ENCODE peak calls at places on chromosomes 1 and 21, in five cellular contexts. One of them, this sample, is unnamed.
A peak's percentile ranks its signal among the peaks of the same experiment; 100 is the strongest.

GRCh38 chr1:18972531-18972930 is 16.1 kb upstream of the IFFO2 start:
- DNase-seq in HuH-7.5: no peak
- DNase-seq in EH: peak; percentile 60
- DNase-seq in AG10803: peak; percentile 65
- DNase-seq in nephron progenitor cell: no peak
- DNase-seq in this sample: no peak

GRCh38 chr1:118300808-118301207 is 115.8 kb upstream of the SPAG17 start:
- DNase-seq in HuH-7.5: no peak
- DNase-seq in EH: no peak
- DNase-seq in AG10803: no peak
- DNase-seq in nephron progenitor cell: peak; percentile 66
- DNase-seq in this sample: no peak

GRCh38 chr1:229341811-229342304 is 989 bp downstream of the CCSAP start:
- DNase-seq in HuH-7.5: no peak
- DNase-seq in EH: no peak
- DNase-seq in AG10803: peak; percentile 25
- DNase-seq in nephron progenitor cell: no peak
- DNase-seq in this sample: no peak

GRCh38 chr1:200081151-200081981 is 53.9 kb downstream of the NR5A2 start:
- DNase-seq in HuH-7.5: no peak
- DNase-seq in EH: no peak
- DNase-seq in AG10803: peak; percentile 31
- DNase-seq in nephron progenitor cell: no peak
- DNase-seq in this sample: no peak

GRCh38 chr1:20370628-20371200 is 80.0 kb downstream of the VWA5B1 start:
- DNase-seq in HuH-7.5: no peak
- DNase-seq in EH: peak; percentile 21
- DNase-seq in AG10803: peak; percentile 84
- DNase-seq in nephron progenitor cell: no peak
- DNase-seq in this sample: no peak

GRCh38 chr1:182279724-182280506 is 111.7 kb downstream of the GLUL start:
- DNase-seq in HuH-7.5: no peak
- DNase-seq in EH: no peak
- DNase-seq in AG10803: peak; percentile 40
- DNase-seq in nephron progenitor cell: no peak
- DNase-seq in this sample: no peak

GRCh38 chr1:155698382-155699038 is 9.6 kb downstream of the DAP3 start:
- DNase-seq in HuH-7.5: no peak
- DNase-seq in EH: peak; percentile 73
- DNase-seq in AG10803: peak; percentile 71
- DNase-seq in nephron progenitor cell: no peak
- DNase-seq in this sample: no peak

GRCh38 chr21:28675265-28676041 is 317.2 kb downstream of the LTN1 start:
- DNase-seq in HuH-7.5: no peak
- DNase-seq in EH: peak; percentile 62
- DNase-seq in AG10803: peak; percentile 37
- DNase-seq in nephron progenitor cell: no peak
- DNase-seq in this sample: no peak

GRCh38 chr1:16009678-16010077 is 5.6 kb downstream of the SRARP start:
- DNase-seq in HuH-7.5: no peak
- DNase-seq in EH: no peak
- DNase-seq in AG10803: no peak
- DNase-seq in nephron progenitor cell: no peak
- DNase-seq in this sample: no peak

GRCh38 chr1:78375996-78376395 is 114.8 kb upstream of the PTGFR start:
- DNase-seq in HuH-7.5: no peak
- DNase-seq in EH: peak; percentile 15
- DNase-seq in AG10803: peak; percentile 82
- DNase-seq in nephron progenitor cell: no peak
- DNase-seq in this sample: no peak

GRCh38 chr1:27544818-27545612 is 55.0 kb upstream of the WASF2 start:
- DNase-seq in HuH-7.5: no peak
- DNase-seq in EH: peak; percentile 65
- DNase-seq in AG10803: peak; percentile 87
- DNase-seq in nephron progenitor cell: no peak
- DNase-seq in this sample: no peak

This sample was measured in activated CD4-positive, alpha-beta memory T cell treated with anti-CD3 and anti-CD28 coated beads, Interleukin-2, amount 10 ng/mL, durations not matched to agents 7 days and 5 days.